ENCODE peak calls at places on chromosomes 6 and 20, in nine cellular contexts. K is M059J, L is AG10803, T is kidney glomerular epithelial cell, F is NCI-H1417, H is A172, M is GM23338, V is lower leg skin, Z is astrocyte of the cerebellum. Y is an unnamed sample.

GRCh38 chr6:157236040-157236725 is 87.1 kb downstream of the TMEM242 start:
- DNase-seq in T (no peak), H (no peak), K (no peak), F (no peak), Z (no peak), V (no peak), M (peak), L (no peak), Y (no peak)

GRCh38 chr6:145015739-145016558 is 719.4 kb downstream of the EPM2A start:
- DNase-seq in L (peak), V (no peak), K (peak), F (no peak), H (peak), M (no peak), Z (peak), T (peak), Y (peak)

GRCh38 chr20:36847009-36847709 is 28.8 kb upstream of the TLDC2 start:
- DNase-seq in K (no peak), V (peak), L (peak), T (no peak), Z (peak), H (no peak), M (no peak), F (peak), Y (peak)

GRCh38 chr6:31070711-31071197 is 41.6 kb downstream of the C6orf15 start:
- DNase-seq in M (peak), K (peak), L (peak), T (peak), Z (peak), F (peak), V (no peak), H (peak), Y (peak)

GRCh38 chr20:23308024-23308423 is 42.6 kb upstream of the NXT1 start:
- DNase-seq in M (no peak), V (no peak), Z (no peak), L (peak), T (no peak), K (no peak), F (no peak), H (no peak), Y (no peak)

GRCh38 chr6:34094474-34095135 is 51.3 kb downstream of the GRM4 start:
- DNase-seq in K (no peak), F (peak), H (no peak), L (no peak), Z (no peak), M (no peak), V (no peak), T (no peak), Y (no peak)

GRCh38 chr20:58566981-58567380 is 51.8 kb upstream of the APCDD1L start:
- DNase-seq in L (no peak), T (no peak), H (no peak), V (no peak), F (no peak), M (no peak), Z (no peak), K (no peak), Y (no peak)

GRCh38 chr6:32092760-32093497 is 16.2 kb downstream of the TNXB start:
- DNase-seq in V (no peak), M (no peak), F (no peak), L (peak), H (no peak), T (no peak), K (no peak), Z (no peak), Y (no peak)

GRCh38 chr6:157715766-157716171 is 107.3 kb upstream of the SNX9 start:
- DNase-seq in T (no peak), L (peak), Z (peak), F (no peak), V (peak), M (no peak), K (peak), H (no peak), Y (peak)

GRCh38 chr6:28729501-28730402 is 194.0 kb downstream of the TRIM27 start:
- DNase-seq in F (no peak), V (no peak), M (peak), H (no peak), L (no peak), T (no peak), K (no peak), Z (no peak), Y (peak)

GRCh38 chr6:31401403-31401802 is 2.0 kb upstream of the MICA start:
- DNase-seq in L (peak), V (no peak), K (peak), F (no peak), Z (peak), H (peak), M (no peak), T (peak), Y (peak)

GRCh38 chr6:31272856-31273626 is 1.1 kb upstream of the HLA-C start:
- DNase-seq in H (no peak), Z (no peak), F (no peak), K (peak), V (no peak), T (no peak), M (peak), L (no peak), Y (peak)

GRCh38 chr6:161635975-161636374 is 362.1 kb upstream of the AGPAT4 start:
- DNase-seq in T (no peak), F (no peak), M (no peak), V (no peak), L (no peak), K (no peak), Z (no peak), H (no peak), Y (no peak)

GRCh38 chr6:19578489-19578888 is 258.7 kb upstream of the ID4 start:
- DNase-seq in T (no peak), L (peak), Z (no peak), V (no peak), K (no peak), F (peak), H (no peak), M (no peak), Y (no peak)

GRCh38 chr6:40947876-40948514 is 91.0 kb downstream of the UNC5CL start:
- DNase-seq in F (no peak), M (peak), T (peak), L (peak), H (peak), Z (peak), V (no peak), K (peak), Y (peak)

GRCh38 chr20:37943501-37944455 is 40.9 kb downstream of the VSTM2L start:
- DNase-seq in V (peak), K (no peak), T (no peak), F (no peak), L (no peak), Z (no peak), M (peak), H (no peak), Y (no peak)

GRCh38 chr6:43817192-43817591 is 47.2 kb downstream of the VEGFA start:
- DNase-seq in Z (no peak), F (no peak), H (peak), T (no peak), M (peak), L (peak), K (peak), V (no peak), Y (peak)

GRCh38 chr6:21808045-21808470 is 214.5 kb downstream of the SOX4 start:
- DNase-seq in L (peak), T (peak), H (peak), F (no peak), V (peak), K (peak), Z (peak), M (no peak), Y (peak)

GRCh38 chr20:64228086-64228485 is 27.5 kb upstream of the PCMTD2 start:
- DNase-seq in V (no peak), M (no peak), L (no peak), T (no peak), Z (no peak), K (no peak), F (no peak), H (no peak), Y (no peak)

GRCh38 chr6:161961796-161962195 is 687.9 kb upstream of the AGPAT4 start:
- DNase-seq in T (no peak), H (no peak), K (no peak), M (no peak), F (no peak), V (no peak), Z (no peak), L (no peak), Y (no peak)

GRCh38 chr6:145546265-145546664 is 189.1 kb downstream of the EPM2A start:
- DNase-seq in T (no peak), V (no peak), F (no peak), M (no peak), K (no peak), H (no peak), L (no peak), Z (no peak), Y (no peak)

GRCh38 chr6:157328108-157328692 is 4.9 kb upstream of the TMEM242 start:
- DNase-seq in K (peak), H (peak), V (no peak), L (no peak), Z (no peak), T (no peak), F (no peak), M (no peak), Y (peak)

GRCh38 chr6:139846538-139847321 is 472.3 kb upstream of the CITED2 start:
- DNase-seq in F (peak), H (no peak), T (peak), Z (no peak), K (peak), M (peak), L (no peak), V (no peak), Y (no peak)

GRCh38 chr20:1876975-1877603 is 18.1 kb upstream of the SIRPA start:
- DNase-seq in M (peak), Z (no peak), K (no peak), L (no peak), F (no peak), H (no peak), T (no peak), V (no peak), Y (peak)

GRCh38 chr20:16801919-16802651 is 53.9 kb downstream of the OTOR start:
- DNase-seq in L (peak), T (peak), K (peak), Z (peak), F (peak), V (no peak), H (peak), M (peak), Y (peak)

GRCh38 chr6:153898360-153899059 is 140.5 kb upstream of the OPRM1 start:
- DNase-seq in M (no peak), V (no peak), K (no peak), F (peak), T (no peak), L (no peak), H (no peak), Z (no peak), Y (no peak)

GRCh38 chr6:170041526-170041925 is 249.4 kb downstream of the DLL1 start:
- DNase-seq in H (no peak), V (no peak), L (no peak), K (no peak), F (no peak), M (no peak), Z (no peak), T (no peak), Y (no peak)

GRCh38 chr6:138692058-138692977 is 81.3 kb upstream of the CCDC28A start:
- DNase-seq in T (peak), K (peak), V (peak), M (peak), F (peak), L (peak), H (peak), Z (no peak), Y (peak)

GRCh38 chr20:19887566-19888268 is 129.4 kb upstream of the NAA20 start:
- DNase-seq in V (no peak), Z (no peak), T (no peak), M (no peak), F (peak), K (no peak), L (no peak), H (no peak), Y (no peak)

GRCh38 chr6:42787018-42787611 is 5.3 kb downstream of the BICRAL start:
- DNase-seq in F (peak), H (no peak), T (no peak), M (no peak), L (no peak), K (no peak), V (no peak), Z (no peak), Y (no peak)

GRCh38 chr20:62742550-62742949 is 33.9 kb downstream of the NTSR1 start:
- DNase-seq in L (no peak), V (peak), Z (no peak), H (no peak), T (no peak), F (no peak), K (no peak), M (no peak), Y (no peak)

GRCh38 chr6:110265273-110265672 is 85.0 kb downstream of the CDC40 start:
- DNase-seq in Z (no peak), V (no peak), H (no peak), L (no peak), T (no peak), M (no peak), F (no peak), K (no peak), Y (no peak)

GRCh38 chr20:17872434-17872833 is 96.2 kb downstream of the SNX5 start:
- DNase-seq in H (no peak), K (no peak), T (no peak), M (no peak), L (no peak), F (no peak), Z (no peak), V (no peak), Y (no peak)

GRCh38 chr20:9974324-9974723 is 60.5 kb upstream of the ANKEF1 start:
- DNase-seq in V (no peak), H (no peak), K (peak), M (peak), T (no peak), L (no peak), Z (no peak), F (peak), Y (peak)

GRCh38 chr20:34506480-34506879 is 9.7 kb upstream of the DYNLRB1 start:
- DNase-seq in M (no peak), H (no peak), T (no peak), V (no peak), K (no peak), F (peak), Z (no peak), L (no peak), Y (no peak)

GRCh38 chr20:40591104-40591503 is 97.9 kb downstream of the MAFB start:
- DNase-seq in T (no peak), V (no peak), K (no peak), Z (no peak), F (no peak), M (no peak), L (no peak), H (no peak), Y (no peak)